ENCODE peak calls at places on chromosomes 12 and 14, in ten cellular contexts. N, D, C, S, U, Y, Z, A, E and T are unnamed samples.

GRCh38 chr12:31591308-31591901 is 469 bp upstream of the DENND5B start:
- DNase-seq in N (no peak), D (peak), C (peak), S (no peak), U (no peak), Y (peak), Z (peak), A (no peak), E (no peak), T (no peak)

GRCh38 chr14:75059642-75060041 is 4.2 kb downstream of the ACYP1 start:
- DNase-seq in N (no peak), D (no peak), C (no peak), S (no peak), U (peak), Y (no peak), Z (no peak), A (no peak), E (no peak), T (no peak)

GRCh38 chr14:88995437-88996198 is 171.2 kb downstream of the TTC8 start:
- DNase-seq in N (no peak), D (peak), C (no peak), S (no peak), U (peak), Y (no peak), Z (peak), A (no peak), E (no peak), T (peak)

GRCh38 chr12:51904951-51905471 is 2.3 kb upstream of the ACVRL1 start:
- DNase-seq in N (no peak), D (peak), C (no peak), S (no peak), U (no peak), Y (no peak), Z (peak), A (no peak), E (no peak), T (no peak)

GRCh38 chr12:89179983-89180382 is 172.3 kb downstream of the DUSP6 start:
- DNase-seq in N (no peak), D (peak), C (peak), S (no peak), U (peak), Y (no peak), Z (peak), A (peak), E (no peak), T (peak)

GRCh38 chr12:12608557-12608957 is 3.1 kb upstream of the CREBL2 start:
- DNase-seq in N (no peak), D (peak), C (no peak), S (no peak), U (peak), Y (no peak), Z (no peak), A (no peak), E (no peak), T (no peak)

GRCh38 chr14:100640481-100641273 is 53.5 kb upstream of the BEGAIN start:
- DNase-seq in N (peak), D (no peak), C (no peak), S (peak), U (peak), Y (no peak), Z (no peak), A (no peak), E (peak), T (no peak)

GRCh38 chr14:67411820-67412421 is at the start of gene PLEK2:
- DNase-seq in N (no peak), D (peak), C (peak), S (peak), U (no peak), Y (no peak), Z (peak), A (peak), E (peak), T (no peak)

GRCh38 chr12:6165418-6165817 is 34.8 kb upstream of the CD9 start:
- DNase-seq in N (no peak), D (peak), C (no peak), S (no peak), U (no peak), Y (no peak), Z (peak), A (no peak), E (no peak), T (peak)

GRCh38 chr14:61623927-61624326 is 71.4 kb upstream of the HIF1A start:
- DNase-seq in N (no peak), D (no peak), C (no peak), S (no peak), U (no peak), Y (no peak), Z (no peak), A (no peak), E (no peak), T (no peak)

GRCh38 chr14:99155173-99155777 is 116.7 kb downstream of the BCL11B start:
- DNase-seq in N (no peak), D (no peak), C (no peak), S (no peak), U (no peak), Y (no peak), Z (no peak), A (no peak), E (no peak), T (no peak)

GRCh38 chr12:57632898-57633825 is at the start of gene B4GALNT1:
- DNase-seq in N (peak), D (peak), C (peak), S (peak), U (peak), Y (peak), Z (peak), A (peak), E (peak), T (no peak)

GRCh38 chr12:57845478-57846284 is 848 bp downstream of the CTDSP2 start:
- DNase-seq in N (no peak), D (peak), C (peak), S (peak), U (peak), Y (no peak), Z (no peak), A (peak), E (peak), T (no peak)

GRCh38 chr14:33996450-33996849 is 45.6 kb upstream of the EGLN3 start:
- DNase-seq in N (no peak), D (no peak), C (no peak), S (no peak), U (no peak), Y (peak), Z (no peak), A (peak), E (no peak), T (no peak)

GRCh38 chr12:88839486-88839885 is 259.2 kb upstream of the KITLG start:
- DNase-seq in N (no peak), D (no peak), C (no peak), S (no peak), U (no peak), Y (no peak), Z (no peak), A (no peak), E (no peak), T (no peak)

GRCh38 chr14:64293976-64294671 is at the start of gene ESR2:
- DNase-seq in N (no peak), D (peak), C (no peak), S (no peak), U (peak), Y (peak), Z (peak), A (peak), E (peak), T (no peak)

GRCh38 chr14:105440554-105440900 is 20.9 kb downstream of the MTA1 start:
- DNase-seq in N (no peak), D (no peak), C (no peak), S (no peak), U (no peak), Y (no peak), Z (no peak), A (no peak), E (no peak), T (no peak)

GRCh38 chr12:65607271-65607880 is 216.9 kb upstream of the HMGA2 start:
- DNase-seq in N (no peak), D (no peak), C (peak), S (no peak), U (peak), Y (no peak), Z (peak), A (no peak), E (no peak), T (no peak)

GRCh38 chr12:53241623-53242412 is 9.8 kb upstream of the RARG start:
- DNase-seq in N (no peak), D (no peak), C (no peak), S (no peak), U (no peak), Y (no peak), Z (no peak), A (no peak), E (no peak), T (no peak)

GRCh38 chr12:89695100-89695499 is 13.5 kb downstream of the ATP2B1 start:
- DNase-seq in N (no peak), D (peak), C (no peak), S (no peak), U (peak), Y (no peak), Z (peak), A (no peak), E (no peak), T (no peak)

GRCh38 chr14:76774471-76775158 is 13.3 kb downstream of the VASH1 start:
- DNase-seq in N (no peak), D (no peak), C (no peak), S (no peak), U (no peak), Y (no peak), Z (no peak), A (no peak), E (no peak), T (no peak)

GRCh38 chr14:30854492-30854891 is 19.9 kb upstream of the COCH start:
- DNase-seq in N (no peak), D (no peak), C (no peak), S (no peak), U (no peak), Y (no peak), Z (no peak), A (no peak), E (no peak), T (no peak)

GRCh38 chr12:31117203-31118011 is 43.7 kb downstream of the DDX11 start:
- DNase-seq in N (peak), D (no peak), C (peak), S (peak), U (peak), Y (peak), Z (peak), A (peak), E (peak), T (no peak)

GRCh38 chr14:33938131-33938949 is 12.5 kb downstream of the EGLN3 start:
- DNase-seq in N (no peak), D (no peak), C (peak), S (no peak), U (peak), Y (peak), Z (peak), A (peak), E (no peak), T (no peak)

GRCh38 chr12:107079172-107080011 is 14.0 kb downstream of the CRY1 start:
- DNase-seq in N (no peak), D (peak), C (no peak), S (no peak), U (peak), Y (no peak), Z (peak), A (no peak), E (no peak), T (no peak)

GRCh38 chr12:106417926-106418910 is 60.7 kb downstream of the POLR3B start:
- DNase-seq in N (no peak), D (peak), C (no peak), S (no peak), U (peak), Y (no peak), Z (peak), A (no peak), E (no peak), T (peak)

GRCh38 chr12:107929436-107929835 is 154.9 kb downstream of the ASCL4 start:
- DNase-seq in N (no peak), D (peak), C (no peak), S (no peak), U (peak), Y (no peak), Z (peak), A (no peak), E (no peak), T (peak)

GRCh38 chr14:81991998-81992397 is 458.3 kb upstream of the SEL1L start:
- DNase-seq in N (no peak), D (no peak), C (no peak), S (no peak), U (no peak), Y (no peak), Z (peak), A (no peak), E (no peak), T (no peak)

GRCh38 chr14:68842298-68842697 is 49.4 kb upstream of the ZFP36L1 start:
- DNase-seq in N (no peak), D (no peak), C (no peak), S (no peak), U (peak), Y (no peak), Z (no peak), A (peak), E (no peak), T (no peak)

GRCh38 chr12:12537421-12537820 is 25.2 kb downstream of the DUSP16 start:
- DNase-seq in N (no peak), D (peak), C (no peak), S (no peak), U (no peak), Y (no peak), Z (peak), A (no peak), E (no peak), T (no peak)

GRCh38 chr12:1830981-1831930 is 10.9 kb downstream of the LRTM2 start:
- DNase-seq in N (no peak), D (peak), C (peak), S (no peak), U (peak), Y (no peak), Z (peak), A (no peak), E (no peak), T (peak)

GRCh38 chr14:39374846-39375245 is 57.4 kb downstream of the FBXO33 start:
- DNase-seq in N (no peak), D (peak), C (no peak), S (no peak), U (peak), Y (no peak), Z (peak), A (no peak), E (no peak), T (peak)

GRCh38 chr12:120366884-120367251 is 2.1 kb downstream of the MSI1 start:
- DNase-seq in N (no peak), D (no peak), C (no peak), S (no peak), U (no peak), Y (no peak), Z (no peak), A (no peak), E (no peak), T (no peak)